ENCODE peak calls at places on chromosomes 11 and 22, in six cellular contexts. J is PC-3, N is lower lobe of right lung, K is PC-9, S is astrocyte of the spinal cord, T is mucosa of descending colon. B is an unnamed sample.

GRCh38 chr11:16001899-16002426 is 354.4 kb downstream of the SOX6 start:
- DNase-seq in J (peak), N (peak), K (peak), S (peak), T (peak), B (peak)

GRCh38 chr11:27083241-27083640 is 42.6 kb downstream of the BBOX1 start:
- DNase-seq in J (no peak), N (no peak), K (no peak), S (no peak), T (no peak), B (no peak)

GRCh38 chr11:120807414-120808150 is 216.3 kb upstream of the TBCEL start:
- DNase-seq in J (peak), N (no peak), K (peak), S (peak), T (no peak), B (peak)

GRCh38 chr22:37162221-37163095 is 12.7 kb upstream of the IL2RB start:
- DNase-seq in J (no peak), N (no peak), K (no peak), S (peak), T (no peak), B (no peak)

GRCh38 chr11:70811483-70811882 is 413.2 kb downstream of the CTTN start:
- DNase-seq in J (no peak), N (no peak), K (no peak), S (no peak), T (no peak), B (no peak)

GRCh38 chr11:77634724-77635123 is 2.9 kb downstream of the CLNS1A start:
- DNase-seq in J (no peak), N (no peak), K (no peak), S (no peak), T (no peak), B (no peak)

GRCh38 chr11:78391424-78391823 is 26.2 kb downstream of the GAB2 start:
- DNase-seq in J (no peak), N (no peak), K (no peak), S (no peak), T (no peak), B (no peak)

GRCh38 chr11:128471138-128471661 is 116.2 kb downstream of the ETS1 start:
- DNase-seq in J (no peak), N (no peak), K (no peak), S (no peak), T (no peak), B (no peak)

GRCh38 chr11:71927813-71928738 is at the start of gene XNDC1N:
- DNase-seq in J (peak), N (peak), K (peak), S (no peak), T (peak), B (peak)

GRCh38 chr11:11558352-11558751 is 63.5 kb downstream of the GALNT18 start:
- DNase-seq in J (no peak), N (peak), K (no peak), S (no peak), T (peak), B (no peak)

GRCh38 chr22:21972293-21972779 is 10.3 kb downstream of the TOP3B start:
- DNase-seq in J (peak), N (no peak), K (no peak), S (peak), T (peak), B (no peak)

GRCh38 chr11:70247710-70248072 is 22.8 kb upstream of the PPFIA1 start:
- DNase-seq in J (peak), N (no peak), K (peak), S (no peak), T (no peak), B (no peak)

GRCh38 chr22:50139843-50140415 is 30.6 kb upstream of the PANX2 start:
- DNase-seq in J (peak), N (no peak), K (no peak), S (no peak), T (no peak), B (no peak)

GRCh38 chr11:46390331-46391171 is 1.0 kb downstream of the CHRM4 start:
- DNase-seq in J (no peak), N (no peak), K (no peak), S (no peak), T (no peak), B (no peak)

GRCh38 chr11:69654660-69655478 is 13.9 kb downstream of the CCND1 start:
- DNase-seq in J (peak), N (no peak), K (peak), S (no peak), T (no peak), B (no peak)

GRCh38 chr11:70090989-70091388 is 12.9 kb downstream of the ANO1 start:
- DNase-seq in J (no peak), N (peak), K (no peak), S (no peak), T (no peak), B (no peak)

GRCh38 chr11:10602945-10603344 is 34.5 kb upstream of the LYVE1 start:
- DNase-seq in J (no peak), N (no peak), K (no peak), S (no peak), T (no peak), B (no peak)

GRCh38 chr22:46833228-46833627 is 70.8 kb downstream of the TBC1D22A start:
- DNase-seq in J (no peak), N (no peak), K (no peak), S (peak), T (no peak), B (no peak)

GRCh38 chr11:17250561-17251350 is 25.8 kb upstream of the NUCB2 start:
- DNase-seq in J (peak), N (no peak), K (no peak), S (no peak), T (no peak), B (no peak)

GRCh38 chr11:45333023-45333422 is 46.9 kb upstream of the SYT13 start:
- DNase-seq in J (no peak), N (no peak), K (no peak), S (no peak), T (no peak), B (no peak)

GRCh38 chr22:37472418-37473006 is 13.7 kb downstream of the MFNG start:
- DNase-seq in J (peak), N (no peak), K (no peak), S (no peak), T (peak), B (no peak)

GRCh38 chr11:96187779-96188624 is 155.0 kb downstream of the MAML2 start:
- DNase-seq in J (peak), N (no peak), K (peak), S (peak), T (no peak), B (peak)

GRCh38 chr11:34926101-34926830 is 9.8 kb downstream of the PDHX start:
- DNase-seq in J (peak), N (no peak), K (peak), S (peak), T (peak), B (no peak)

GRCh38 chr11:8068605-8069221 is 12.3 kb upstream of the TUB start:
- DNase-seq in J (peak), N (no peak), K (peak), S (peak), T (peak), B (peak)

GRCh38 chr11:125627236-125627910 is 2.4 kb downstream of the CHEK1 start:
- DNase-seq in J (peak), N (no peak), K (no peak), S (peak), T (no peak), B (no peak)
- H3K4me3 ChIP-seq in J (peak), N (no peak), K (peak), S (peak), T (no peak), B (peak)

DNA sequence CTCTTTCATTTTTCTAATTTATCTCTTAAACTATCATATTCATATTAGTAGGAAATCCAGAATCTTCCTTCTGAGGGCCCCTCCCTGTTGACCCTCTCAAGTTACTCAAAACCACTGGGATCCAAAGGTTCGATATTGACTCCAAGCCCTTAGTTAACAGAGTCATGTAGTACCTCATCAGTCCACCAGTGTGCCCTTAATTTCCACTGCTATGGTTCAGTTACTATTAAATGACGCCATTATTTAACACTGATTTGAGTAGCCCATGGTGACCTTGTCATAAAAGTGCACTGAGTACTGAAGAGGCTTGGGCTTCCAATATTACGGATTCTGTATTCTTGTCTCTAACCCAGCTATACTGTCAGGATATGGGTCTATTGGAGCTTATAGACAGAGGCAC is 91.9 kb upstream of the MS4A8 start:
- DNase-seq in J (no peak), N (no peak), K (no peak), S (no peak), T (no peak), B (no peak)
- H3K4me3 ChIP-seq in J (no peak), N (no peak), K (no peak), S (no peak), T (no peak), B (no peak)

GRCh38 chr11:2672553-2673249 is 27.1 kb downstream of the KCNQ1OT1 start:
- DNase-seq in J (no peak), N (no peak), K (no peak), S (no peak), T (no peak), B (no peak)
- H3K4me3 ChIP-seq in J (no peak), N (no peak), K (no peak), S (no peak), T (no peak), B (no peak)

GRCh38 chr11:37040921-37041320 is 442.9 kb upstream of the RAG2 start:
- DNase-seq in J (no peak), N (no peak), K (no peak), S (no peak), T (no peak), B (no peak)
- H3K4me3 ChIP-seq in J (no peak), N (no peak), K (no peak), S (no peak), T (no peak), B (no peak)

GRCh38 chr11:94586546-94586945 is 19.4 kb downstream of the PIWIL4 start:
- DNase-seq in J (no peak), N (no peak), K (no peak), S (no peak), T (no peak), B (no peak)

GRCh38 chr11:94583885-94584500 is 16.8 kb downstream of the PIWIL4 start:
- DNase-seq in J (no peak), N (no peak), K (no peak), S (no peak), T (no peak), B (no peak)

GRCh38 chr11:94585375-94585774 is 18.2 kb downstream of the PIWIL4 start:
- DNase-seq in J (no peak), N (no peak), K (no peak), S (no peak), T (no peak), B (no peak)

GRCh38 chr11:94581926-94582325 is 14.8 kb downstream of the PIWIL4 start:
- DNase-seq in J (no peak), N (no peak), K (no peak), S (no peak), T (no peak), B (no peak)

DNA sequence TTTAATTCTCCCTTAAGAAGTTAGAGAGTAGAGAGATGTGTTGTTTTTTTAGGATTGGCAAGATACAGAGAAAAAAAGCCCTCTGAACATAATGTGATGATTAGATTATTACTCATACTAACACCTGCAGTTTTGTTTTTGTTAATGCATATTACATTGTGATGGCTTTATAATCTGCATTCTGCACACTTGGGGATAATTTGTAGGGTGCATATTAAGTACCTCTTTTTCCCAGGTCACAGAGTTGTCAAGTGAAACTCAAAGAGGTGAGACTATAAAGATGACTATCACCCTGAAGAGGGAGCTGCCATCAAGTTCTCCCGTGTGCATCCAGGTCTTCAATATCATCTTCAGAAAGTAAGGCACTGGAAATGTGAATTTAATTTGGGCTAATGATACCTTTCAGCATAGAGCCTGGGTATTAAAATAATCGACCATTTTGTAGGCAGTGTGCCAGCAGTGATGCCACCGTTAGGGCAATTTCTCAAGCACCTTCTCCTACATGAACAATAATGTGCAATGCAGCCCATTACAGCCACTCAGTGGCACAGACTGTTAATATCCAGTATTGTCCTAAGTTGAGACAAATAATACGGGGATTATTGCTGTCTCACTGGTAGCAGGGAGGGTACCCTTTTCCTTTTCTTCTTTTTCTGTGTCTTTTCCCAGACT is 16.2 kb downstream of the PIWIL4 start:
- DNase-seq in J (no peak), N (no peak), K (no peak), S (no peak), T (no peak), B (no peak)
- H3K4me3 ChIP-seq in J (no peak), N (no peak), K (no peak), S (no peak), T (no peak), B (no peak)

GRCh38 chr11:64653388-64653973 is 62.5 kb downstream of the SLC22A12 start:
- DNase-seq in J (no peak), N (no peak), K (no peak), S (no peak), T (no peak), B (no peak)
- H3K4me3 ChIP-seq in J (no peak), N (no peak), K (no peak), S (no peak), T (no peak), B (no peak)

GRCh38 chr11:5694642-5695041 is 5.1 kb downstream of the TRIM22 start:
- DNase-seq in J (no peak), N (no peak), K (no peak), S (no peak), T (no peak), B (no peak)

GRCh38 chr11:5690216-5690615 is 626 bp downstream of the TRIM22 start:
- DNase-seq in J (no peak), N (no peak), K (no peak), S (peak), T (no peak), B (no peak)

GRCh38 chr11:5690736-5691135 is 1.1 kb downstream of the TRIM22 start:
- DNase-seq in J (no peak), N (no peak), K (no peak), S (peak), T (no peak), B (no peak)

GRCh38 chr11:5689551-5689983 is at the start of gene TRIM22:
- DNase-seq in J (no peak), N (peak), K (peak), S (peak), T (peak), B (peak)

GRCh38 chr11:5691963-5692358 is 2.4 kb downstream of the TRIM22 start:
- DNase-seq in J (no peak), N (no peak), K (no peak), S (no peak), T (no peak), B (no peak)
- H3K4me3 ChIP-seq in J (no peak), N (peak), K (no peak), S (no peak), T (no peak), B (no peak)